ENCODE peak calls at places on chromosomes 13 and 19, in six cellular contexts. C is CD4-positive, alpha-beta T cell; J is NCI-H2227 treated with DMSO at 0.1 percent for 48 hours; X is stimulated activated CD8-positive, alpha-beta memory T cell treated with anti-CD3 and anti-CD28 coated beads, Interleukin-7, amount 100 ng/mL, for 24 hours; Z is NCI-H2081; T is cardiac fibroblast. S is an unnamed sample.

GRCh38 chr13:113328851-113329250 is 31.8 kb downstream of the LAMP1 start:
- DNase-seq in C (no peak), J (no peak), X (no peak), Z (no peak), T (no peak), S (no peak)

GRCh38 chr19:42088471-42089190 is 12.7 kb downstream of the ZNF574 start:
- DNase-seq in C (no peak), J (no peak), X (no peak), Z (no peak), T (peak), S (no peak)

GRCh38 chr13:69769637-69770036 is 338.0 kb upstream of the ATXN8OS start:
- DNase-seq in C (no peak), J (no peak), X (no peak), Z (no peak), T (no peak), S (no peak)

GRCh38 chr13:76667551-76667950 is 218.7 kb downstream of the KCTD12 start:
- DNase-seq in C (no peak), J (no peak), X (no peak), Z (no peak), T (peak), S (no peak)

GRCh38 chr19:13712767-13713201 is 51.5 kb upstream of the MRI1 start:
- DNase-seq in C (no peak), J (no peak), X (no peak), Z (no peak), T (no peak), S (no peak)

GRCh38 chr13:23945612-23946011 is 48.3 kb upstream of the C1QTNF9B start:
- DNase-seq in C (no peak), J (no peak), X (no peak), Z (no peak), T (no peak), S (no peak)

GRCh38 chr19:14715841-14716240 is 26.0 kb downstream of the ZNF333 start:
- DNase-seq in C (no peak), J (no peak), X (no peak), Z (no peak), T (no peak), S (no peak)

GRCh38 chr13:38176664-38177063 is 173.0 kb upstream of the UFM1 start:
- DNase-seq in C (no peak), J (no peak), X (no peak), Z (no peak), T (no peak), S (no peak)

GRCh38 chr13:30676672-30677071 is 58.7 kb upstream of the ALOX5AP start:
- DNase-seq in C (no peak), J (no peak), X (no peak), Z (no peak), T (peak), S (no peak)

GRCh38 chr13:47457631-47458030 is 543.4 kb downstream of the SUCLA2 start:
- DNase-seq in C (no peak), J (no peak), X (no peak), Z (no peak), T (peak), S (no peak)

GRCh38 chr19:34350161-34350561 is 14.8 kb upstream of the GPI start:
- DNase-seq in C (peak), J (no peak), X (peak), Z (no peak), T (peak), S (no peak)

GRCh38 chr13:40550130-40550529 is 116.3 kb downstream of the FOXO1 start:
- DNase-seq in C (no peak), J (no peak), X (no peak), Z (no peak), T (peak), S (no peak)

GRCh38 chr13:112852808-112853207 is 116.2 kb upstream of the MCF2L start:
- DNase-seq in C (no peak), J (no peak), X (no peak), Z (no peak), T (no peak), S (no peak)

GRCh38 chr19:50931023-50931422 is 19.8 kb upstream of the KLK4 start:
- DNase-seq in C (no peak), J (no peak), X (no peak), Z (no peak), T (no peak), S (no peak)

GRCh38 chr19:52464798-52465470 is 11.6 kb downstream of the ZNF578 start:
- DNase-seq in C (no peak), J (no peak), X (no peak), Z (peak), T (no peak), S (no peak)

S was measured in GOT3.